ENCODE peak calls at places on chromosomes 4 and X, in six cellular contexts. I is A673, D is SJSA1, Z is esophagus squamous epithelium, W is suprapubic skin, F is GM23248. N is an unnamed sample.
A peak's percentile ranks its signal among the peaks of the same experiment; 100 is the strongest.

GRCh38 chr4:4694296-4694772 is 152.5 kb upstream of the STX18 start:
- DNase-seq in I (peak; percentile 38), F (peak; percentile 43), W (no peak), Z (no peak), D (peak; percentile 39), N (no peak)

GRCh38 chr4:4865705-4866123 is 6.2 kb downstream of the MSX1 start:
- DNase-seq in F (no peak), Z (no peak), W (no peak), D (no peak), I (no peak), N (no peak)

GRCh38 chr4:948936-949300 is 16.7 kb downstream of the TMEM175 start:
- DNase-seq in W (no peak), Z (no peak), D (no peak), F (no peak), I (no peak), N (no peak)

GRCh38 chr4:153399358-153399757 is 54.9 kb downstream of the MND1 start:
- DNase-seq in Z (no peak), D (no peak), I (no peak), F (no peak), W (no peak), N (no peak)

GRCh38 chrX:110315541-110315940 is 2.3 kb downstream of the AMMECR1 start:
- DNase-seq in W (no peak), D (no peak), F (peak; percentile 37), Z (no peak), I (no peak), N (no peak)

GRCh38 chr4:81648576-81649272 is 177.0 kb upstream of the RASGEF1B start:
- DNase-seq in I (no peak), Z (no peak), W (no peak), F (no peak), D (no peak), N (no peak)

GRCh38 chr4:145818001-145818400 is 120.6 kb downstream of the ZNF827 start:
- DNase-seq in I (no peak), D (no peak), Z (no peak), F (no peak), W (no peak), N (no peak)

GRCh38 chr4:33493231-33493630 is 2751.1 kb downstream of the ARAP2 start:
- DNase-seq in W (no peak), F (no peak), Z (no peak), I (no peak), D (no peak), N (no peak)

GRCh38 chr4:22237155-22237751 is 278.6 kb downstream of the ADGRA3 start:
- DNase-seq in D (no peak), Z (no peak), F (peak; percentile 12), I (peak; percentile 33), W (no peak), N (no peak)

GRCh38 chr4:158209825-158210807 is at the start of gene TMEM144:
- DNase-seq in I (peak; percentile 95), Z (peak; percentile 5), W (peak; percentile 93), F (peak; percentile 98), D (peak; percentile 72), N (peak; percentile 97)

GRCh38 chrX:98380106-98380505 is 1496.4 kb downstream of the RPA4 start:
- DNase-seq in I (no peak), D (no peak), Z (no peak), F (no peak), W (no peak), N (no peak)

GRCh38 chrX:154327026-154327820 is 31.6 kb downstream of the TKTL1 start:
- DNase-seq in F (peak; percentile 75), W (no peak), D (no peak), I (no peak), Z (no peak), N (no peak)

GRCh38 chr4:181688416-181688815 is 554.8 kb upstream of the TENM3 start:
- DNase-seq in D (peak; percentile 32), I (peak; percentile 1), F (peak; percentile 27), Z (no peak), W (no peak), N (no peak)

GRCh38 chr4:113563691-113564378 is 197.7 kb downstream of the CAMK2D start:
- DNase-seq in F (no peak), D (no peak), I (no peak), W (no peak), Z (no peak), N (no peak)

GRCh38 chrX:103254921-103255455 is at the start of gene TCEAL8:
- DNase-seq in D (peak; percentile 38), W (peak; percentile 81), I (peak; percentile 87), F (peak; percentile 85), Z (peak; percentile 11), N (peak; percentile 88)

GRCh38 chrX:85897376-85898110 is 149.8 kb downstream of the CHM start:
- DNase-seq in W (no peak), F (peak; percentile 0), Z (no peak), I (no peak), D (no peak), N (no peak)

GRCh38 chr4:118957683-118958082 is 69.0 kb downstream of the SYNPO2 start:
- DNase-seq in W (no peak), F (peak; percentile 24), Z (no peak), I (no peak), D (no peak), N (no peak)

GRCh38 chr4:24477919-24478318 is 106.4 kb downstream of the DHX15 start:
- DNase-seq in I (peak; percentile 68), Z (no peak), W (no peak), F (peak; percentile 75), D (no peak), N (no peak)

GRCh38 chr4:68373513-68373912 is 23.6 kb upstream of the YTHDC1 start:
- DNase-seq in D (no peak), Z (no peak), W (peak; percentile 82), F (peak; percentile 80), I (peak; percentile 62), N (peak; percentile 75)

GRCh38 chr4:144845411-144845810 is 199.5 kb downstream of the HHIP start:
- DNase-seq in F (no peak), I (no peak), Z (no peak), D (no peak), W (no peak), N (no peak)

GRCh38 chr4:41160856-41161255 is 53.5 kb downstream of the APBB2 start:
- DNase-seq in Z (no peak), D (no peak), I (no peak), W (no peak), F (peak; percentile 60), N (no peak)
- H3K27ac ChIP-seq in Z (no peak overlapping the region), D (peak overlapping the region; percentile 86), I (no peak overlapping the region), W (no peak overlapping the region), F (peak overlapping the region; percentile 64), N (no peak overlapping the region)

GRCh38 chr4:183610613-183611012 is 48.4 kb downstream of the RWDD4 start:
- DNase-seq in Z (no peak), W (no peak), I (no peak), D (no peak), F (peak; percentile 15), N (no peak)

GRCh38 chr4:183610033-183610432 is 49.0 kb downstream of the RWDD4 start:
- DNase-seq in I (peak; percentile 43), F (no peak), W (no peak), Z (no peak), D (no peak), N (no peak)

GRCh38 chr4:183612329-183613250 is 46.4 kb downstream of the RWDD4 start:
- DNase-seq in Z (no peak), W (no peak), I (no peak), D (no peak), F (no peak), N (no peak)

GRCh38 chr4:183609151-183609550 is 49.8 kb downstream of the RWDD4 start:
- DNase-seq in F (no peak), D (no peak), I (no peak), W (no peak), Z (no peak), N (no peak)

DNA sequence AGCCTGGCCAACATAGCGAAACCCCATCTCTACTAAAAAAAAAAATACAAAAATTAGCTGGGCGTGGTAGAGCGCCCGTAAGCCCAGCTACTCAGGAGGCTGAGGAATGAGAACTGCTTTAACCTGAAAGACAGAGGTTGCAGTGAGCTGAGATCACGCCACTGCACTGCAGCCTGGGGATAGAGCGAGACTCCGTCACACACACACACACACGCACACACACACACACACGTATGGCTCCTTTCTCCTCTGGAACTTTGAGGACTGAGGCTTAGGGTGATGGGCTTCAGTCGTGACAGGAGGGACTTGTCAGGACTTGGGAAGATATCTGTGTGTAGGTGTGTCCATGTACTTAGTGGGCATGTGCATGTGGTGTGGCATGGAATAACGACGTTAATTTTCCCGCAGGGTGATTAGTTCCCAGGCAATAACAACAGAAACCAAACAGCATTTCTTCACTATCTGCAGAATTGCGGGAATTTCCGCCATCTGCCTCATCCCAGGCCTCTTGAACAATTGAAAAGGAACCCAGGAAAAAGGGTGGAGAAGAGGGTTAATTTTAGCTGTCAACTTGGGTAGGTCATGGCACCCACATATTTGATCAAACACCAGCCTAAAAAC is 47.7 kb downstream of the RWDD4 start:
- DNase-seq in D (no peak), W (no peak), Z (no peak), I (no peak), F (no peak), N (no peak)
- H3K27ac ChIP-seq in D (no peak overlapping the region), W (no peak overlapping the region), Z (no peak overlapping the region), I (no peak overlapping the region), F (no peak overlapping the region), N (no peak overlapping the region)

GRCh38 chr4:151573474-151573873 is 164.5 kb downstream of the FHIP1A start:
- DNase-seq in D (no peak), F (no peak), I (no peak), W (no peak), Z (no peak), N (no peak)
- H3K27ac ChIP-seq in D (no peak overlapping the region), F (no peak overlapping the region), I (no peak overlapping the region), W (peak overlapping the region; percentile 65), Z (no peak overlapping the region), N (no peak overlapping the region)

DNA sequence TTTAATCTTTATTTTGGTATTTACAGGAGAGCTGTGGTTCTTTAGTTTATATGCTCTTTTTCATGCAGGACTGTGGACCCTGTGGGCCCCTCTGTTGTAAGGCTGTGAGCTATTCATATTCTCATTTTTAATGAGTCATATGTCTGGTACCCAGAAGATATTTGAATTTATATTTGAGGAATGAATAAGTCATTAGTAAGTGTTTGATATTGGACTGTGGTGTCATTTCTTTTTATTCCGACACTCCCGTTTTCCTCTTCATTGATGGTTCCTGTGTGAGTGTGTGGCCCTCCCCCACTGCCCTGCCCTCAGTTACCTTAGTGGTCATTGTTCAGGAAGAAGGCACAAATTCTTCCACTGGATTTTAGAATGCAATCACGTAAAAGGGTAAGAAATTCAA is 370.8 kb upstream of the ANXA10 start:
- DNase-seq in F (no peak), Z (no peak), I (no peak), D (no peak), W (no peak), N (no peak)
- H3K27ac ChIP-seq in F (no peak overlapping the region), Z (no peak overlapping the region), I (no peak overlapping the region), D (no peak overlapping the region), W (no peak overlapping the region), N (no peak overlapping the region)

GRCh38 chr4:128488055-128488705 is 200.6 kb upstream of the PGRMC2 start:
- DNase-seq in F (no peak), D (no peak), Z (no peak), I (no peak), W (no peak), N (no peak)
- H3K27ac ChIP-seq in F (no peak overlapping the region), D (no peak overlapping the region), Z (no peak overlapping the region), I (no peak overlapping the region), W (no peak overlapping the region), N (no peak overlapping the region)

GRCh38 chrX:124045109-124045508 is 83.6 kb downstream of the STAG2 start:
- DNase-seq in D (no peak), W (no peak), F (peak; percentile 30), Z (no peak), I (no peak), N (no peak)
- H3K27ac ChIP-seq in D (no peak overlapping the region), W (no peak overlapping the region), F (no peak overlapping the region), Z (no peak overlapping the region), I (no peak overlapping the region), N (no peak overlapping the region)

GRCh38 chr4:2006367-2006766 is 2.4 kb downstream of the NELFA start:
- DNase-seq in Z (no peak), D (no peak), F (no peak), I (no peak), W (no peak), N (no peak)
- H3K27ac ChIP-seq in Z (no peak overlapping the region), D (no peak overlapping the region), F (no peak overlapping the region), I (no peak overlapping the region), W (no peak overlapping the region), N (no peak overlapping the region)